ENCODE peak calls at places on chromosomes 11 and 22, in nine cellular contexts. D is GM10248, Z is AG10803, A is bronchial epithelial cell, N is Caki2, R is right cardiac atrium, S is tibial artery, M is brain microvascular endothelial cell, G is iPS-NIHi11. I is an unnamed sample.

GRCh38 chr22:41368543-41368817 is 13.3 kb upstream of the TEF start:
- DNase-seq in Z (no peak), A (no peak), M (no peak), R (no peak), S (no peak), D (no peak), G (no peak), N (no peak), I (no peak)

GRCh38 chr11:34359548-34359891 is 1.7 kb upstream of the ABTB2 start:
- DNase-seq in Z (no peak), G (no peak), N (no peak), S (no peak), A (no peak), D (no peak), R (no peak), M (no peak), I (no peak)

GRCh38 chr11:2375964-2376551 is 1.1 kb upstream of the CD81 start:
- DNase-seq in M (no peak), A (no peak), D (no peak), N (peak), R (no peak), S (no peak), Z (no peak), G (no peak), I (no peak)

GRCh38 chr11:8092587-8093424 is 11.8 kb downstream of the TUB start:
- DNase-seq in M (peak), S (peak), Z (peak), R (peak), D (peak), A (peak), G (peak), N (peak), I (no peak)

GRCh38 chr11:128291835-128292234 is 295.5 kb downstream of the ETS1 start:
- DNase-seq in S (no peak), N (no peak), A (no peak), Z (no peak), D (no peak), M (no peak), R (no peak), G (no peak), I (no peak)

GRCh38 chr11:109486129-109486528 is 64.1 kb downstream of the C11orf87 start:
- DNase-seq in R (no peak), M (no peak), N (no peak), S (no peak), G (no peak), D (no peak), A (no peak), Z (no peak), I (no peak)

GRCh38 chr11:122559734-122560382 is 95.7 kb upstream of the UBASH3B start:
- DNase-seq in G (peak), D (no peak), Z (no peak), N (no peak), R (no peak), A (peak), S (no peak), M (peak), I (no peak)

GRCh38 chr11:121681536-121681935 is 228.8 kb upstream of the SORL1-AS1 start:
- DNase-seq in S (no peak), G (no peak), Z (no peak), R (no peak), A (no peak), N (no peak), D (no peak), M (peak), I (no peak)

GRCh38 chr11:7493670-7494069 is 8.4 kb downstream of the OLFML1 start:
- DNase-seq in R (no peak), G (no peak), Z (no peak), N (no peak), S (no peak), D (no peak), A (no peak), M (no peak), I (no peak)

I was measured in smooth muscle cell of the brain vasculature.